ENCODE peak calls at places on chromosome 3, in ten cellular contexts. I is NCI-H460, G is NCI-H1417, T is activated gamma-delta T cell treated with Interleukin-2 at 50 U/mL for 16 hours, H is T-helper 9 cell, S is nucleus accumbens, X is iPS-NIHi11, Q is smooth muscle cell of the brain vasculature, R is GM23248, V is mesendoderm. P is an unnamed sample.

GRCh38 chr3:58054652-58055051 is 46.4 kb downstream of the FLNB start:
- DNase-seq in I (no peak), G (no peak), T (no peak), H (no peak), S (no peak), X (no peak), Q (no peak), R (no peak), V (no peak), P (no peak)

GRCh38 chr3:185705498-185705897 is 119.3 kb downstream of the IGF2BP2 start:
- DNase-seq in I (no peak), G (no peak), T (no peak), H (no peak), S (no peak), X (no peak), Q (no peak), R (no peak), V (no peak), P (no peak)

GRCh38 chr3:149258298-149258697 is 36.7 kb upstream of the CP start:
- DNase-seq in I (no peak), G (no peak), T (no peak), H (no peak), S (no peak), X (no peak), Q (no peak), R (no peak), V (peak; percentile 51), P (no peak)

GRCh38 chr3:60192297-60193114 is 1058.7 kb downstream of the FHIT start:
- DNase-seq in I (no peak), G (no peak), T (no peak), H (no peak), S (no peak), X (no peak), Q (no peak), R (no peak), V (no peak), P (no peak)

GRCh38 chr3:27657871-27658270 is 64.3 kb downstream of the EOMES start:
- DNase-seq in I (no peak), G (no peak), T (no peak), H (no peak), S (no peak), X (no peak), Q (no peak), R (peak; percentile 48), V (no peak), P (no peak)

GRCh38 chr3:184531580-184532290 is 29.9 kb upstream of the EPHB3 start:
- DNase-seq in I (no peak), G (no peak), T (no peak), H (no peak), S (no peak), X (no peak), Q (no peak), R (no peak), V (no peak), P (no peak)

GRCh38 chr3:11024181-11024580 is 31.6 kb downstream of the SLC6A1 start:
- DNase-seq in I (no peak), G (no peak), T (no peak), H (no peak), S (no peak), X (no peak), Q (no peak), R (no peak), V (no peak), P (no peak)

GRCh38 chr3:5160926-5161858 is 26.3 kb upstream of the EDEM1 start:
- DNase-seq in I (no peak), G (peak; percentile 2), T (no peak), H (no peak), S (no peak), X (no peak), Q (no peak), R (peak; percentile 28), V (peak; percentile 31), P (no peak)

GRCh38 chr3:123375014-123375940 is 73.6 kb downstream of the ADCY5 start:
- DNase-seq in I (no peak), G (no peak), T (no peak), H (no peak), S (no peak), X (no peak), Q (no peak), R (no peak), V (peak; percentile 44), P (no peak)

GRCh38 chr3:13233487-13234154 is 160.4 kb upstream of the IQSEC1 start:
- DNase-seq in I (no peak), G (no peak), T (no peak), H (no peak), S (no peak), X (no peak), Q (no peak), R (no peak), V (no peak), P (no peak)

GRCh38 chr3:16338999-16339398 is 74.0 kb downstream of the OXNAD1 start:
- DNase-seq in I (no peak), G (no peak), T (no peak), H (no peak), S (no peak), X (no peak), Q (peak; percentile 13), R (peak; percentile 98), V (peak; percentile 91), P (no peak)

GRCh38 chr3:143529778-143530177 is 318.5 kb downstream of the SLC9A9 start:
- DNase-seq in I (no peak), G (no peak), T (no peak), H (no peak), S (no peak), X (no peak), Q (no peak), R (no peak), V (no peak), P (no peak)

GRCh38 chr3:55664387-55664786 is 177.3 kb upstream of the WNT5A start:
- DNase-seq in I (no peak), G (no peak), T (no peak), H (no peak), S (no peak), X (no peak), Q (no peak), R (no peak), V (peak; percentile 62), P (no peak)

GRCh38 chr3:106728315-106728821 is 648.9 kb upstream of the CCDC54 start:
- DNase-seq in I (peak; percentile 5), G (no peak), T (no peak), H (no peak), S (no peak), X (no peak), Q (peak; percentile 80), R (peak; percentile 97), V (no peak), P (peak; percentile 72)

GRCh38 chr3:33678073-33678472 is 40.0 kb downstream of the CLASP2 start:
- DNase-seq in I (no peak), G (no peak), T (no peak), H (no peak), S (no peak), X (no peak), Q (no peak), R (no peak), V (no peak), P (no peak)

GRCh38 chr3:124563376-124563775 is 166.9 kb upstream of the UMPS start:
- DNase-seq in I (no peak), G (no peak), T (no peak), H (no peak), S (no peak), X (no peak), Q (no peak), R (peak; percentile 81), V (no peak), P (no peak)

GRCh38 chr3:107690522-107691138 is 167.9 kb downstream of the BBX start:
- DNase-seq in I (peak; percentile 19), G (peak; percentile 70), T (no peak), H (no peak), S (no peak), X (peak; percentile 28), Q (peak; percentile 57), R (peak; percentile 71), V (peak; percentile 69), P (peak; percentile 8)

GRCh38 chr3:115658337-115659181 is 35.2 kb downstream of the GAP43 start:
- DNase-seq in I (peak; percentile 77), G (peak; percentile 94), T (peak; percentile 60), H (peak; percentile 53), S (no peak), X (peak; percentile 80), Q (peak; percentile 51), R (peak; percentile 94), V (peak; percentile 95), P (no peak)

GRCh38 chr3:117302448-117302847 is 592.9 kb downstream of the TUSC7 start:
- DNase-seq in I (no peak), G (no peak), T (no peak), H (no peak), S (no peak), X (no peak), Q (no peak), R (no peak), V (no peak), P (no peak)

GRCh38 chr3:32181801-32182200 is 56.7 kb upstream of the CMTM8 start:
- DNase-seq in I (no peak), G (no peak), T (no peak), H (no peak), S (no peak), X (no peak), Q (no peak), R (no peak), V (no peak), P (no peak)

GRCh38 chr3:139935866-139936817 is 1.2 kb downstream of the CLSTN2 start:
- DNase-seq in I (no peak), G (peak; percentile 75), T (no peak), H (no peak), S (no peak), X (peak; percentile 38), Q (no peak), R (peak; percentile 47), V (peak; percentile 39), P (no peak)

GRCh38 chr3:105362021-105362665 is 4.6 kb upstream of the ALCAM start:
- DNase-seq in I (no peak), G (no peak), T (no peak), H (no peak), S (no peak), X (no peak), Q (no peak), R (peak; percentile 76), V (no peak), P (no peak)

GRCh38 chr3:52246728-52247454 is 1.3 kb downstream of the PPM1M start:
- DNase-seq in I (no peak), G (no peak), T (no peak), H (no peak), S (no peak), X (no peak), Q (no peak), R (no peak), V (no peak), P (no peak)

GRCh38 chr3:86990734-86991481 is at the start of gene VGLL3:
- DNase-seq in I (no peak), G (peak; percentile 79), T (no peak), H (no peak), S (no peak), X (peak; percentile 85), Q (peak; percentile 74), R (peak; percentile 93), V (peak; percentile 95), P (no peak)

GRCh38 chr3:50415813-50416212 is 56.5 kb upstream of the TMEM115 start:
- DNase-seq in I (no peak), G (no peak), T (no peak), H (no peak), S (no peak), X (no peak), Q (no peak), R (no peak), V (no peak), P (no peak)

GRCh38 chr3:151155409-151156128 is 47.4 kb downstream of the GPR171 start:
- DNase-seq in I (no peak), G (no peak), T (no peak), H (no peak), S (no peak), X (no peak), Q (no peak), R (no peak), V (peak; percentile 70), P (no peak)

GRCh38 chr3:141368925-141369794 is 856 bp downstream of the ZBTB38 start:
- DNase-seq in I (peak; percentile 88), G (no peak), T (no peak), H (no peak), S (no peak), X (no peak), Q (no peak), R (peak; percentile 54), V (no peak), P (no peak)

P was measured in Panc1.